ENCODE peak calls at places on chromosomes 2 and 18, in four cellular contexts. One of them, this sample, is unnamed.

GRCh38 chr2:190379249-190379964 is 28.7 kb upstream of the MFSD6 start:
- DNase-seq in right cardiac atrium: no peak
- DNase-seq in NAMALWA: no peak
- DNase-seq in A549: peak
- DNase-seq in this sample: no peak

GRCh38 chr2:120395221-120395620 is 49.3 kb downstream of the INHBB start:
- DNase-seq in right cardiac atrium: no peak
- DNase-seq in NAMALWA: no peak
- DNase-seq in A549: no peak
- DNase-seq in this sample: no peak

GRCh38 chr2:194223173-194223670 is 1433.8 kb upstream of the SLC39A10 start:
- DNase-seq in right cardiac atrium: no peak
- DNase-seq in NAMALWA: no peak
- DNase-seq in A549: no peak
- DNase-seq in this sample: no peak

GRCh38 chr18:48828713-48829442 is 121.9 kb downstream of the SMAD7 start:
- DNase-seq in right cardiac atrium: peak
- DNase-seq in NAMALWA: no peak
- DNase-seq in A549: no peak
- DNase-seq in this sample: no peak

GRCh38 chr2:158969162-158969716 is 799 bp downstream of the TANC1 start:
- DNase-seq in right cardiac atrium: no peak
- DNase-seq in NAMALWA: no peak
- DNase-seq in A549: no peak
- DNase-seq in this sample: peak

GRCh38 chr2:220491633-220492032 is 864.2 kb downstream of the SLC4A3 start:
- DNase-seq in right cardiac atrium: no peak
- DNase-seq in NAMALWA: no peak
- DNase-seq in A549: no peak
- DNase-seq in this sample: no peak

GRCh38 chr2:239770240-239770639 is 254.9 kb downstream of the NDUFA10 start:
- DNase-seq in right cardiac atrium: no peak
- DNase-seq in NAMALWA: no peak
- DNase-seq in A549: no peak
- DNase-seq in this sample: no peak

GRCh38 chr2:24972315-24972958 is 682 bp upstream of the DNAJC27 start:
- DNase-seq in right cardiac atrium: peak
- DNase-seq in NAMALWA: peak
- DNase-seq in A549: peak
- DNase-seq in this sample: peak

GRCh38 chr18:44592639-44593038 is 88.0 kb upstream of the SETBP1 start:
- DNase-seq in right cardiac atrium: no peak
- DNase-seq in NAMALWA: no peak
- DNase-seq in A549: no peak
- DNase-seq in this sample: peak

GRCh38 chr2:198657520-198658121 is 800.1 kb downstream of the SATB2 start:
- DNase-seq in right cardiac atrium: no peak
- DNase-seq in NAMALWA: peak
- DNase-seq in A549: peak
- DNase-seq in this sample: peak

GRCh38 chr18:48706630-48707206 is 167.9 kb downstream of the CTIF start:
- DNase-seq in right cardiac atrium: no peak
- DNase-seq in NAMALWA: no peak
- DNase-seq in A549: no peak
- DNase-seq in this sample: no peak

GRCh38 chr2:239247401-239248245 is 153.2 kb downstream of the HDAC4 start:
- DNase-seq in right cardiac atrium: no peak
- DNase-seq in NAMALWA: no peak
- DNase-seq in A549: no peak
- DNase-seq in this sample: no peak

GRCh38 chr18:12737243-12737902 is 34.5 kb downstream of the PSMG2 start:
- DNase-seq in right cardiac atrium: no peak
- DNase-seq in NAMALWA: no peak
- DNase-seq in A549: no peak
- DNase-seq in this sample: no peak

GRCh38 chr2:121346886-121347285 is 61.9 kb upstream of the TFCP2L1 start:
- DNase-seq in right cardiac atrium: no peak
- DNase-seq in NAMALWA: no peak
- DNase-seq in A549: no peak
- DNase-seq in this sample: no peak

GRCh38 chr18:21129586-21130216 is 18.1 kb upstream of the ROCK1 start:
- DNase-seq in right cardiac atrium: no peak
- DNase-seq in NAMALWA: no peak
- DNase-seq in A549: no peak
- DNase-seq in this sample: no peak

GRCh38 chr2:18268400-18268799 is 292.1 kb downstream of the RDH14 start:
- DNase-seq in right cardiac atrium: no peak
- DNase-seq in NAMALWA: no peak
- DNase-seq in A549: peak
- DNase-seq in this sample: no peak

GRCh38 chr2:236632295-236633218 is 62.9 kb downstream of the ACKR3 start:
- DNase-seq in right cardiac atrium: no peak
- DNase-seq in NAMALWA: no peak
- DNase-seq in A549: no peak
- DNase-seq in this sample: no peak

GRCh38 chr18:22385718-22386117 is 32.0 kb downstream of the CTAGE1 start:
- DNase-seq in right cardiac atrium: no peak
- DNase-seq in NAMALWA: no peak
- DNase-seq in A549: no peak
- DNase-seq in this sample: peak

GRCh38 chr2:168593713-168594112 is 137.6 kb downstream of the CERS6 start:
- DNase-seq in right cardiac atrium: no peak
- DNase-seq in NAMALWA: no peak
- DNase-seq in A549: no peak
- DNase-seq in this sample: no peak

GRCh38 chr18:62769216-62769615 is 53.9 kb downstream of the PHLPP1 start:
- DNase-seq in right cardiac atrium: no peak
- DNase-seq in NAMALWA: no peak
- DNase-seq in A549: no peak
- DNase-seq in this sample: no peak

This sample was measured in lung microvascular endothelial cell.